ENCODE peak calls at places on chromosomes 4 and X, in six cellular contexts. Q is ovary, B is IMR-90, K is right lobe of liver, X is tibial artery, Y is upper lobe of right lung. G is an unnamed sample. For H3K4me1, the result is how much of the 10 kb centered on the place peaks cover.

GRCh38 chr4:102501635-102502382 is 650 bp downstream of the NFKB1 start:
- DNase-seq in Y (peak), B (peak), K (peak), X (peak), Q (peak), G (peak)

GRCh38 chr4:132564920-132565319 is 584.2 kb upstream of the PCDH10 start:
- DNase-seq in X (no peak), B (no peak), Q (no peak), K (no peak), Y (no peak), G (no peak)

GRCh38 chr4:82790060-82790660 is 8.4 kb downstream of the SCD5 start:
- DNase-seq in Q (no peak), K (no peak), Y (no peak), X (no peak), B (no peak), G (no peak)

GRCh38 chrX:150159537-150159936 is 203.6 kb upstream of the MAMLD1 start:
- DNase-seq in X (no peak), K (no peak), Y (no peak), B (no peak), Q (no peak), G (no peak)

GRCh38 chr4:1603413-1604135 is 80.5 kb downstream of the FAM53A start:
- DNase-seq in Y (peak), B (no peak), K (peak), Q (no peak), X (no peak), G (no peak)

GRCh38 chrX:108304210-108304609 is 134.0 kb downstream of the COL4A6 start:
- DNase-seq in B (peak), K (no peak), Y (no peak), Q (no peak), X (no peak), G (no peak)

GRCh38 chrX:150508461-150509367 is 59.7 kb upstream of the MTM1 start:
- DNase-seq in K (peak), Q (peak), Y (peak), B (peak), X (peak), G (no peak)

GRCh38 chr4:106194801-106195200 is 121.2 kb downstream of the TBCK start:
- DNase-seq in Q (no peak), Y (no peak), X (no peak), B (peak), K (no peak), G (no peak)

GRCh38 chr4:182242793-182243192 is 409 bp upstream of the TENM3 start:
- DNase-seq in X (no peak), Q (no peak), Y (no peak), K (no peak), B (peak), G (no peak)

GRCh38 chrX:276588-277171 is 4.5 kb upstream of the PLCXD1 start:
- DNase-seq in K (peak), Q (no peak), X (no peak), Y (peak), B (peak), G (peak)

GRCh38 chr4:37561803-37562207 is 124.4 kb downstream of the RELL1 start:
- DNase-seq in K (no peak), Y (no peak), Q (no peak), B (peak), X (no peak), G (no peak)

GRCh38 chr4:57055873-57056272 is 54.3 kb downstream of the IGFBP7 start:
- DNase-seq in X (peak), B (no peak), K (no peak), Y (no peak), Q (no peak), G (no peak)

GRCh38 chr4:40506492-40506891 is 123.2 kb downstream of the RBM47 start:
- DNase-seq in B (no peak), X (no peak), Q (no peak), K (no peak), Y (no peak), G (no peak)

GRCh38 chrX:20527458-20528099 is 260.9 kb upstream of the RPS6KA3 start:
- DNase-seq in Y (no peak), B (peak), K (peak), Q (peak), X (no peak), G (no peak)

GRCh38 chrX:15988661-15989603 is 134.3 kb upstream of the AP1S2 start:
- DNase-seq in Y (no peak), X (no peak), B (peak), K (no peak), Q (no peak), G (no peak)

GRCh38 chr4:40307627-40308497 is 27.3 kb upstream of the CHRNA9 start:
- DNase-seq in Q (no peak), X (no peak), K (no peak), B (no peak), Y (no peak), G (no peak)

GRCh38 chrX:153921511-153922285 is 4.4 kb downstream of the ARHGAP4 start:
- DNase-seq in K (peak), Y (no peak), Q (peak), B (no peak), X (no peak), G (no peak)

GRCh38 chr4:126544276-126544675 is 1088.5 kb upstream of the INTU start:
- DNase-seq in Q (no peak), K (no peak), B (no peak), X (no peak), Y (no peak), G (no peak)

GRCh38 chr4:32475710-32476109 is 1755.5 kb downstream of the PCDH7 start:
- DNase-seq in Y (no peak), B (no peak), Q (no peak), K (no peak), X (no peak), G (no peak)

GRCh38 chrX:133698298-133698697 is 283.0 kb upstream of the GPC4 start:
- DNase-seq in X (no peak), Q (no peak), Y (no peak), B (peak), K (no peak), G (no peak)

GRCh38 chr4:145216532-145216931 is 36.1 kb upstream of the OTUD4 start:
- DNase-seq in Q (no peak), X (no peak), K (no peak), B (peak), Y (no peak), G (no peak)

DNA sequence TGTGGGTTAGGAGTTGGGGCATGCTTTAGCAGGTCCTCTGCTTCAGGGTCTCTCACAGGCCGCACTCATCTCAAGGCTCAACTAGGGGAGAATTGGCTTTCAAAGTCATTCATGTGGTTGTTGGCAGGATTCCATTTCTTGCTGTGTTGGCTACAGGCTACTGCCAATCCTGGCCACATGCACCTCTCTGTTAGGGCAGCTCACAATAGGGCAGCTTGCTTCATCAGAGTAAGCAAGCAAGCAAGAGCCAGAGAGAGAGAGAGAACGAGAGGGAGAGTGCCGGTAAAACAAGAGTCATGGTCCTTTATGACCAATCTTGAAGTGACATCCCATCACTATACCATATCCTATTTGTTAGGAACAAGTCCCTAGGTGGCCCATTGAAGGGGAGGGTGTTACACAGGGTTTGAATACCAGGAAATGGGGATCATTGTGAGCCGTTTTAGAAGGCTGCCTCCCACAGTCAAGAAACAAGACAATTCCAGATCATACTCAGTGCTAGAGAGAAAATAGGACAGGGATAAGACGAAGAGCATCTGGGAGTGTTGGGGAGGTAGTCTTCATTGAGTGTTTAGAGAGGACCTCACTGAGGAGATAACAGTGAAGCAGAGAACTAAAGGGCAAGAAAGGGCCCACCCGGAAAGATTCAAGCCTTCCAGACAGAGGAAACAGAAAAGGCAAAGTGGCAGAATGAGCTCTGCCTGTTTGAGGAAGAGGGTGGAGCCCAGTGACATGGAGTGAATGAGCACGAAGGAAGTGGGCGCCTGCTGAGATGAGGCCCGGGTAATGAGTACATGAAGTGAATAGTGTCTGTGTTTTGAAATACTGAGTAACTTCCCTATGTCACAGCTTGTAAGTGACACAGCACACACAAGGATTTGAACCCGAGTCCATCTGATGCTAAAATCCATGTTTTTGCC is 32.8 kb upstream of the TLR2 start:
- DNase-seq in Q (no peak), B (no peak), Y (peak), K (peak), X (no peak), G (no peak)
- H3K27ac ChIP-seq in Q (no peak), B (no peak), Y (peak), K (peak), X (no peak), G (peak)

GRCh38 chr4:11625206-11625605 is 196.5 kb upstream of the HS3ST1 start:
- DNase-seq in B (no peak), Q (no peak), Y (no peak), X (no peak), K (peak), G (no peak)
- H3K4me1 ChIP-seq in B (under half), Q (under half), Y (under half), X (under half), K (under half), G (half or more)

GRCh38 chrX:19091596-19091995 is 30.7 kb downstream of the ADGRG2 start:
- DNase-seq in X (no peak), K (no peak), Y (no peak), Q (no peak), B (no peak), G (no peak)

GRCh38 chrX:19089555-19090040 is 32.7 kb downstream of the ADGRG2 start:
- DNase-seq in Y (no peak), B (no peak), K (no peak), Q (no peak), X (no peak), G (no peak)

GRCh38 chrX:19085975-19086772 is 36.1 kb downstream of the ADGRG2 start:
- DNase-seq in K (peak), Q (no peak), B (no peak), Y (no peak), X (no peak), G (no peak)
- H3K27ac ChIP-seq in K (no peak), Q (no peak), B (no peak), Y (no peak), X (no peak), G (no peak)

DNA sequence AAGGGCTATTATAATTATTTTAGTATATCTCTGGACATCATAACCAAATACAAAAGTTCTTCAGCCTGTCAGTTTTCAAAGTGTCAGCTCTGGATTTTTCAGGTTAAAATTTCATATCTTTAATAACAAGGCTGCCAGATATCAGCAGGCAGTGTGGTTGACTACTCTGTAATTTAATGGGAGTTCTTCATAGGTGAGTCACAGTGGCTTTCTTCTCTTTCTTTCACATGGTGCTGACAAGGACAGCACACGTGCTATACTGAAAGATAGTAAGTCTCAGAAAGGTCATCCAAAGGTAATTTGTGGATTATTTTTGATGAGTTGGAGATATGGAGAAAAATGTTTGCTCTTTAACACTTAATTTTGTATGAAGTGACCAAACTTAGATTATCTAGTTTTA is 43.2 kb downstream of the GALNT7 start:
- DNase-seq in Y (no peak), Q (no peak), K (no peak), B (peak), X (no peak), G (no peak)
- H3K4me1 ChIP-seq in Y (under half), Q (under half), K (under half), B (under half), X (under half), G (half or more)

DNA sequence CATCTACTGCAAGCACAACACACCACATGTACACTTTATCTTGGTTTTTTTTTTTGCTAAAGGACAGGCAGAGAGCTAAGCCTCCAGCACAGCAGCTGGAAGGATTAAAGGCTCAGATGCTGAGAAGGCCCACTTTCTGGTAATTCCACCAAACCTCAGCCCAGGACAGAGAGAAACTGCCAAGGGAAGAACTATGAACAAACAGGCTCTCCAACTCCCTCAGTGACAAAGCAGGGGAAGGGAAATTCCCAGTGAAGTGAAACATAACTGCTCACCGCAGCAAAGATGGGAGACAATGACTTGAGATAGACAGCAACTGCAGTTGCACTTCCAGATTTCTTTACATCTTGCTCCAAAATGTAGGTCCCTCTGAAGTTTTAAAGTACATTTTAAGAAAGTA is 4.8 kb downstream of the PROM1 start:
- DNase-seq in Y (no peak), Q (no peak), X (no peak), B (peak), K (no peak), G (no peak)
- H3K27ac ChIP-seq in Y (no peak), Q (no peak), X (no peak), B (no peak), K (no peak), G (no peak)

GRCh38 chr4:6914448-6914847 is 4.8 kb downstream of the TBC1D14 start:
- DNase-seq in Y (no peak), B (no peak), K (no peak), X (no peak), Q (no peak), G (no peak)

GRCh38 chr4:6915041-6916005 is 5.7 kb downstream of the TBC1D14 start:
- DNase-seq in K (no peak), B (no peak), Q (no peak), X (no peak), Y (no peak), G (no peak)

GRCh38 chr4:6917445-6918241 is 8.0 kb downstream of the TBC1D14 start:
- DNase-seq in K (peak), Y (peak), X (no peak), B (no peak), Q (peak), G (no peak)

GRCh38 chr4:6916587-6917444 is 7.2 kb downstream of the TBC1D14 start:
- DNase-seq in K (peak), B (no peak), Q (no peak), Y (no peak), X (no peak), G (no peak)

DNA sequence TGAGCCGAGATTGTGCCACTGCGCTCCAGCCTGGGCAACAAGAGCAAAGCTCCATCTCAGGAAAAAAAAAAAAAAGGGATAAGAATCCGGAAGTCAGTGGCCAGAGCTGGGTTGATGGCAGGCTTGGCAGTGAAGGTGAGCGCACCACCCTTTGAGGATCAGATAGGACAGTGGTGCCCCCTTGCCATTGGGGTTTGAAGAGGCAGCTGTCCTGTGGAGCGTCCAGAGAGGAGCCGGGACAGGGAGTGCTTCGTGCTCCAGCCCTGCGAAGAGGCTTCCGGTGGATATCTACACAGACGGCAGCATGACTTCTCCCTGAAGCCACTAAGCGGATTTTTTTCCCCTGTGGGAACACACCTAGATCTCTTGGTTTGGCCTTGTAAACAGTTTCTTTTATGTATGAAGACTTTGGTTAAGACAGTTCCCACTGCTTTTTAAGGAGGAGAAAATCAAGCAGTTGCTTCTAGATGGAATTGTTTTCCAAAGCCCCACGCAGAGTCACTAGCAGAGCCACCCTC is 6.5 kb downstream of the TBC1D14 start:
- DNase-seq in K (no peak), Q (no peak), Y (no peak), B (no peak), X (no peak), G (no peak)
- H3K4me1 ChIP-seq in K (under half), Q (under half), Y (under half), B (under half), X (under half), G (under half)

GRCh38 chrX:129661369-129661768 is 6.6 kb upstream of the APLN start:
- DNase-seq in B (no peak), Y (no peak), X (no peak), Q (no peak), K (no peak), G (no peak)
- H3K27ac ChIP-seq in B (no peak), Y (no peak), X (no peak), Q (no peak), K (no peak), G (no peak)

DNA sequence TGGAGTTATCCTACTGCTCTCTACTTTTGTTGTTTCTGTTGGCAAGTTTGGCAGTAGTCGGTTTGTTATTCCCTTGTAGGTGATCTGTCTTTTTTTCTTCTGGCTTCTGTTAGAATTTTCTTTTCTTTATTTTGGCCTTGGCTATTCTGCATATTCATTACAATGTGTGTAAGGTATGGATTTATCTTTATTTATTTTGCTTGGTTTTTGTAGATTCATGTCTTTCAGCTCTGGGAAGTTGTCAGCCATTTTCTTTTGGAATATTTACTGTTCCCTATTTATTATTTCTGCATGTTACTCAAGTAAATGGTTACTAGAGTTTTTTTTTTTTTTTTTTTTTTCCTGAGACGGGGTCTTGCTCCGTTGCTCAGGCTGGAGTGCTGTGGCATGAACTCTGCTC is 12.6 kb downstream of the ADD1 start:
- DNase-seq in Y (no peak), B (no peak), K (no peak), X (no peak), Q (no peak), G (no peak)
- H3K4me1 ChIP-seq in Y (half or more), B (under half), K (half or more), X (half or more), Q (under half), G (under half)

GRCh38 chr4:6686104-6686787 is 7.4 kb upstream of the S100P start:
- DNase-seq in Q (no peak), B (no peak), Y (no peak), K (no peak), X (no peak), G (no peak)

GRCh38 chr4:6689506-6689960 is 4.1 kb upstream of the S100P start:
- DNase-seq in X (no peak), B (no peak), K (peak), Y (no peak), Q (no peak), G (no peak)

GRCh38 chr4:6692379-6692778 is 1.3 kb upstream of the S100P start:
- DNase-seq in Y (no peak), Q (no peak), X (no peak), K (no peak), B (no peak), G (no peak)

GRCh38 chr4:6687947-6688878 is 5.5 kb upstream of the S100P start:
- DNase-seq in X (no peak), Y (no peak), K (no peak), Q (no peak), B (no peak), G (no peak)

DNA sequence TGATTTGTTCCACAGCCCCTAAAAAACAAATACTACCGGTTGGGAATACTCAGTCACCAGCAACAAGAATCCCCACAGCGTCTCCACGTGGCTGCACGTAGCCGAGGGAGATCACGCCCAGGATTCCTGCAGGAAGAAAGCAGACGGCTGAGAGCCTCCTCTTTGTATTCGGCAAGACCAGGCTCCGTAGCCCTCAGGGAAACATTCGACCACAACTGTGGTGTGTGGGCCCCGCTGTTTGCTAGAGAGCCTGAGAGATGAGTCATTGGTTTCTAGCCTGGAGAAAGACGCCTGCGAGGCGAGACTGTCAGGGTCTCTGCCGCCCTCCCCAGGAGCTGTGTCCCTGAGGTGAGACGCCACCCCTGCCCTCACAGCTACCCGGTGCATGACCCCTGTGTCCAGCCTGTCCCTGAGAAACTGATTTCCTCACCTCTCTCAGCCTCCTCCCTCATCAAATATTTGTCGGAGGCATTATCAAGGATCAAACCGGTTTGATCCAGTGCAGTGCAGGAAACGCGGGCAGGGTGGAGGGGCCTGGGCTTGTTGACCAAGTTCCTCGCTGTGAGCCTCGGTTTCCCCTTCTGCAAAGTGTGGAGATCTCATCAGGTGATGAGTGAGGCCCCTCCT is 4.7 kb upstream of the S100P start:
- DNase-seq in Q (no peak), X (no peak), K (peak), B (peak), Y (no peak), G (peak)
- H3K27ac ChIP-seq in Q (no peak), X (no peak), K (peak), B (peak), Y (peak), G (peak)